ENCODE peak calls at places on chromosomes 1 and 21, in five cellular contexts. G, S, W, V and H are unnamed samples.

GRCh38 chr1:215568287-215568692 is 1.2 kb downstream of the KCTD3 start:
- DNase-seq in S (peak; percentile 64), G (no peak), W (peak; percentile 15), V (no peak), H (peak; percentile 86)

GRCh38 chr1:112707217-112708001 is 482 bp upstream of the RHOC start:
- DNase-seq in W (peak; percentile 86), S (peak; percentile 86), V (peak; percentile 92), G (peak; percentile 93), H (peak; percentile 87)

GRCh38 chr1:187566371-187566770 is 737.6 kb downstream of the PLA2G4A start:
- DNase-seq in V (no peak), S (no peak), G (no peak), W (no peak), H (no peak)

GRCh38 chr21:35326677-35327076 is 277.6 kb upstream of the RUNX1 start:
- DNase-seq in W (no peak), V (no peak), G (no peak), S (peak; percentile 93), H (peak; percentile 47)

GRCh38 chr1:54053745-54054437 is 483 bp downstream of the TCEANC2 start:
- DNase-seq in W (no peak), G (no peak), V (no peak), S (peak; percentile 31), H (peak; percentile 25)

GRCh38 chr1:197776348-197777082 is 1.2 kb upstream of the DENND1B start:
- DNase-seq in S (peak; percentile 79), G (no peak), W (no peak), V (no peak), H (peak; percentile 89)

GRCh38 chr1:156445789-156446263 is 54.7 kb downstream of the MEF2D start:
- DNase-seq in G (peak; percentile 89), V (peak; percentile 81), S (peak; percentile 81), W (peak; percentile 83), H (peak; percentile 79)

GRCh38 chr1:168365719-168366474 is 85.2 kb downstream of the TBX19 start:
- DNase-seq in W (no peak), G (no peak), S (no peak), V (no peak), H (no peak)

GRCh38 chr1:168470821-168471473 is 72.8 kb downstream of the XCL2 start:
- DNase-seq in W (no peak), V (no peak), G (no peak), S (peak; percentile 92), H (peak; percentile 96)

GRCh38 chr1:74010206-74010605 is 187.8 kb downstream of the LRRIQ3 start:
- DNase-seq in S (no peak), W (no peak), G (no peak), V (no peak), H (no peak)

GRCh38 chr1:175742790-175743459 is 470 bp downstream of the TNR start:
- DNase-seq in S (peak; percentile 17), V (no peak), G (no peak), W (peak; percentile 65), H (peak; percentile 23)

GRCh38 chr1:15902882-15903281 is 55.4 kb downstream of the SPEN start:
- DNase-seq in V (no peak), G (no peak), S (peak; percentile 53), W (no peak), H (peak; percentile 89)

GRCh38 chr1:106972074-106972473 is 84.4 kb upstream of the PRMT6 start:
- DNase-seq in G (no peak), V (no peak), S (no peak), W (no peak), H (no peak)

GRCh38 chr1:225597926-225598575 is 54.9 kb downstream of the ENAH start:
- DNase-seq in G (no peak), V (no peak), W (no peak), S (peak; percentile 38), H (peak; percentile 56)

GRCh38 chr1:7984826-7985225 is 23.3 kb downstream of the PARK7 start:
- DNase-seq in V (no peak), W (peak; percentile 31), G (no peak), S (no peak), H (no peak)

GRCh38 chr1:117740461-117740860 is 134.6 kb downstream of the TENT5C start:
- DNase-seq in S (no peak), V (no peak), W (no peak), G (no peak), H (no peak)

GRCh38 chr1:159752135-159752580 is 28.6 kb upstream of the DUSP23 start:
- DNase-seq in G (peak; percentile 73), V (peak; percentile 80), W (no peak), S (peak; percentile 93), H (peak; percentile 96)

GRCh38 chr1:171988243-171988642 is 146.9 kb downstream of the DNM3 start:
- DNase-seq in S (no peak), W (no peak), V (no peak), G (no peak), H (no peak)

GRCh38 chr1:37926061-37926924 is 20.6 kb downstream of the INPP5B start:
- DNase-seq in W (no peak), V (no peak), S (no peak), G (no peak), H (no peak)

GRCh38 chr1:49111931-49112330 is 335.2 kb upstream of the BEND5 start:
- DNase-seq in S (no peak), V (no peak), G (no peak), W (no peak), H (no peak)

GRCh38 chr1:26858891-26859630 is 3.9 kb upstream of the SFN start:
- DNase-seq in S (no peak), G (no peak), W (no peak), V (no peak), H (no peak)

GRCh38 chr1:6889875-6890480 is 104.7 kb downstream of the CAMTA1 start:
- DNase-seq in S (peak; percentile 78), G (no peak), V (no peak), W (peak; percentile 20), H (peak; percentile 65)

GRCh38 chr1:33610864-33611455 is 138.5 kb downstream of the ZSCAN20 start:
- DNase-seq in V (no peak), S (no peak), W (no peak), G (no peak), H (no peak)

GRCh38 chr1:185567006-185567405 is 167.2 kb upstream of the HMCN1 start:
- DNase-seq in S (peak; percentile 41), W (no peak), G (no peak), V (no peak), H (peak; percentile 22)

GRCh38 chr1:43750083-43750482 is 42.7 kb downstream of the ST3GAL3 start:
- DNase-seq in S (no peak), W (no peak), G (no peak), V (no peak), H (peak; percentile 24)

GRCh38 chr1:15931884-15932283 is 44.0 kb downstream of the ZBTB17 start:
- DNase-seq in W (no peak), S (no peak), G (no peak), V (no peak), H (no peak)

GRCh38 chr1:9198538-9199361 is 35.8 kb upstream of the H6PD start:
- DNase-seq in G (peak; percentile 76), V (no peak), W (peak; percentile 64), S (no peak), H (peak; percentile 58)

GRCh38 chr1:231390071-231390470 is 32.0 kb downstream of the EGLN1 start:
- DNase-seq in G (no peak), W (no peak), V (no peak), S (peak; percentile 72), H (peak; percentile 70)

GRCh38 chr1:26259005-26259404 is 20.9 kb upstream of the SH3BGRL3 start:
- DNase-seq in S (no peak), W (no peak), V (no peak), G (no peak), H (no peak)

GRCh38 chr1:201142011-201142853 is 12.0 kb downstream of the TMEM9 start:
- DNase-seq in G (peak; percentile 80), V (no peak), S (peak; percentile 16), W (no peak), H (peak; percentile 43)

GRCh38 chr1:240946926-240947325 is 335.0 kb upstream of the GREM2 start:
- DNase-seq in G (no peak), W (no peak), V (no peak), S (peak; percentile 67), H (peak; percentile 62)

DNA sequence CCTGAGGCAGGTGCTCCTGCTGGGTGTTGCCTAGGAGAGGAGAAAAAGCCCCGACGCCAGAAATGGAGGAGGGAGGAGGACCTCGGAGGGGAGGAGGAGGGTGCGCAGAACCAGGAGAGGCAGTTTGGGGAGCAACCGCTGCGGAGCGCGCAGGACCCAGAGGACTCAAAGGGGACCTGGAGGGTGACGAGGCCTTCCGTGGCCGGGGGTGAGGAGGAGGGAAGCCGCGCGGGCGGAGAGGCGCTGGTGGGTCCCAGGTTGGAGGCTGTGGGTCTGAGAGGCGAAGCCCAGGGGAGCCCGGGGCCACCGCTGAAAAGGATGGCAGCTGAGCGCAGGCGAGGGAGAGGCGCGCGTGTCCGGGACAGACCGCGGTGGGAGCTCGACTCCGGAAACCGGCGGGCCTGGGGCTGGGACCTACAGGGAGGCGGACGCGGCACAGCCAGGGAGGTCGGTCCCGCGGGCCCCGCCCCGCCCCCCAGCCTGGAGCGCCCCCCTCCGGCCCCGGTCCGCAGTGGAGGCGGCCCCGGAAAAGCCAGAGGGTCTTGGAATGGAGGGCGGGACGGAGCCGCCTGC is 15.1 kb downstream of the RNF223 start:
- DNase-seq in G (no peak), V (no peak), W (no peak), S (no peak), H (no peak)
- H3K4me3 ChIP-seq in G (peak overlapping the region; percentile 72), V (peak overlapping the region; percentile 42), W (peak overlapping the region; percentile 46), S (peak overlapping the region; percentile 62), H (peak overlapping the region; percentile 16)

DNA sequence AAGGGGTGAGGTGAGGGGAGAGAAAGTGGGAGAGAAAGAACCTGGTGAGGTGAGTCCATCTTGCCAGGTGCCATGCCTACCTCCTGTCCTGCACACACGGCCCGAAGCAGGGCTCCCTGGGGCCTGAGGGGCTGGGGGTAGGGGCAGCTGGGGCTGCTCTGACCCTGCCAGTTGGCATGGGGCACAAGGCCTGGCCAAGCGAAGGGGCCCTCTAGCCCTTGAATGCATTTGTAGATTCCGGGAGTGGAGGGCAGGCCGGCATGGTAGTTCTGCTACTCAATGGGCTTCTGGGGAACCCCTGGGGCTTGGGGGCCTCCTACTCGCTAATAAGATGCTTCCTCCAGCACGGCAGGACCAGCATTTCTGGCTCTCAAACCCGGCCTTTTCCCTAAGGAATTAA is 3.6 kb upstream of the PRDM16 start:
- DNase-seq in V (peak; percentile 37), G (no peak), W (no peak), S (no peak), H (no peak)
- H3K4me3 ChIP-seq in V (no peak overlapping the region), G (no peak overlapping the region), W (no peak overlapping the region), S (no peak overlapping the region), H (no peak overlapping the region)

GRCh38 chr1:227562923-227563318 is 435 bp upstream of the ZNF678 start:
- DNase-seq in V (no peak), G (peak; percentile 50), S (no peak), W (no peak), H (no peak)
- H3K4me3 ChIP-seq in V (no peak overlapping the region), G (peak overlapping the region; percentile 75), S (no peak overlapping the region), W (peak overlapping the region; percentile 88), H (peak overlapping the region; percentile 88)

GRCh38 chr1:154866995-154867795 is 2.9 kb downstream of the KCNN3 start:
- DNase-seq in V (peak; percentile 46), S (peak; percentile 69), W (no peak), G (peak; percentile 87), H (peak; percentile 45)
- H3K4me3 ChIP-seq in V (no peak overlapping the region), S (no peak overlapping the region), W (no peak overlapping the region), G (peak overlapping the region; percentile 91), H (no peak overlapping the region)

DNA sequence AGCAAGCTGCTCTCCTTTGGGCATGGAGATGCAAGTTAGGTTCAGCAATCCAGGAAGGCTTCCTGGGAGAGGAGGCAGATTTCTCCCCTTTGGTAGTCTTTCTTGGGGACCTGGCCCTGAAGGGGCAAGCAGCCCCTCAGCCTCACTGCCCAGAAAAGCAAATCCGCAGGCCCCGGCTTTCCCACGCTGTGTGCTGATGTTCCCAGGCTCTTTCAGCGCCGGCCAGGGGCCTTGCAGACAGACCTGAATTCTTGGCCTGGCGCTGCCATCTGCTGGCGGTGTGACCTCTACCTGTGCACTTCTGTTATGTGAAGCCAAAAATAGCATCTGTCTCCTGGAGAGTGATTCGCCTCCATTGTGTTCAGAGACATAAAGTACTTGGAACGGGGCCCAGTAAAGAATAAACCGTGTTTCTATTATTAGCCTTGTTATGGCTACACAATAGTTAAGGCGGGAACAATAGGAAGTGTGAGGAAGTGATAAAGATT is 64.8 kb downstream of the ALPL start:
- DNase-seq in G (peak; percentile 75), V (peak; percentile 83), S (peak; percentile 95), W (peak; percentile 55), H (peak; percentile 83)
- H3K4me3 ChIP-seq in G (no peak overlapping the region), V (no peak overlapping the region), S (no peak overlapping the region), W (no peak overlapping the region), H (no peak overlapping the region)